ENCODE peak calls at places on chromosomes 5 and 9, in five cellular contexts. Z is NCI-H1417; F is NCI-H2029 treated with DMSO at 0.1 percent for 48 hours; D is CD8-positive, alpha-beta memory T cell; K is activated naive CD4-positive, alpha-beta T cell treated with Interleukin-2 at 50 U/mL for 16 hours. X is an unnamed sample.

GRCh38 chr5:142277796-142278195 is 47.0 kb downstream of the SPRY4 start:
- DNase-seq in F (no peak), D (no peak), K (no peak), Z (no peak), X (no peak)

GRCh38 chr5:103057208-103058130 is 62.5 kb downstream of the GIN1 start:
- DNase-seq in D (no peak), K (no peak), Z (no peak), F (no peak), X (no peak)

GRCh38 chr9:4894076-4894475 is 91.0 kb upstream of the JAK2 start:
- DNase-seq in Z (no peak), K (no peak), D (no peak), F (no peak), X (no peak)

GRCh38 chr5:93681432-93681831 is 60.0 kb downstream of the POU5F2 start:
- DNase-seq in Z (no peak), D (no peak), F (no peak), K (no peak), X (no peak)

GRCh38 chr5:53433036-53433435 is 47.4 kb upstream of the FST start:
- DNase-seq in D (no peak), Z (no peak), K (no peak), F (no peak), X (no peak)

GRCh38 chr5:41985945-41986344 is 60.9 kb downstream of the FBXO4 start:
- DNase-seq in F (no peak), D (no peak), Z (no peak), K (no peak), X (no peak)

GRCh38 chr9:133869674-133870419 is 122.3 kb downstream of the VAV2 start:
- DNase-seq in K (peak), F (no peak), Z (no peak), D (no peak), X (no peak)

GRCh38 chr9:132978451-132979087 is at the start of gene GFI1B:
- DNase-seq in D (no peak), Z (no peak), F (no peak), K (no peak), X (no peak)

GRCh38 chr9:113057193-113057592 is 669 bp upstream of the ZFP37 start:
- DNase-seq in D (no peak), F (no peak), Z (no peak), K (no peak), X (no peak)

GRCh38 chr5:14218480-14218879 is 75.3 kb downstream of the TRIO start:
- DNase-seq in D (no peak), F (no peak), K (no peak), Z (no peak), X (no peak)

GRCh38 chr5:59709346-59709821 is 184.1 kb downstream of the PDE4D start:
- DNase-seq in F (no peak), Z (no peak), K (no peak), D (no peak), X (no peak)

GRCh38 chr9:112097712-112098688 is 77.1 kb downstream of the SUSD1 start:
- DNase-seq in K (peak), D (peak), F (peak), Z (peak), X (no peak)

GRCh38 chr5:150645070-150645700 is 4.7 kb downstream of the SYNPO start:
- DNase-seq in F (no peak), K (no peak), Z (no peak), D (no peak), X (no peak)

GRCh38 chr9:34204011-34204635 is 25.3 kb downstream of the UBAP1 start:
- DNase-seq in D (no peak), K (no peak), Z (no peak), F (no peak), X (no peak)

GRCh38 chr5:93649234-93649900 is 66.3 kb downstream of the NR2F1 start:
- DNase-seq in Z (peak), D (no peak), K (no peak), F (no peak), X (no peak)